ENCODE peak calls at places on chromosome 10, in nine cellular contexts. K is GM23338, P is SK-N-SH, U is MM.1S, E is neural progenitor cell, T is GM23248, D is HCT116, L is PC-3, B is hepatocyte. H is an unnamed sample.

GRCh38 chr10:67790534-67791408 is 47.2 kb downstream of the DNAJC12 start:
- DNase-seq in K (no peak), P (no peak), U (no peak), E (no peak), T (peak), D (peak), L (no peak), B (no peak), H (peak)

GRCh38 chr10:11578802-11579255 is 32.6 kb downstream of the USP6NL start:
- DNase-seq in K (no peak), P (no peak), U (no peak), E (no peak), T (no peak), D (no peak), L (no peak), B (no peak), H (no peak)

GRCh38 chr10:66349726-66350125 is 576.1 kb upstream of the LRRTM3 start:
- DNase-seq in K (no peak), P (no peak), U (no peak), E (no peak), T (no peak), D (no peak), L (peak), B (no peak), H (no peak)

GRCh38 chr10:73553316-73553715 is 37.8 kb downstream of the USP54 start:
- DNase-seq in K (peak), P (no peak), U (no peak), E (peak), T (no peak), D (no peak), L (no peak), B (no peak), H (no peak)

GRCh38 chr10:80429521-80429966 is 21.2 kb downstream of the PRXL2A start:
- DNase-seq in K (no peak), P (no peak), U (no peak), E (no peak), T (peak), D (peak), L (no peak), B (no peak), H (no peak)

GRCh38 chr10:130743751-130744191 is 567.8 kb downstream of the TCERG1L start:
- DNase-seq in K (no peak), P (no peak), U (no peak), E (no peak), T (no peak), D (no peak), L (no peak), B (no peak), H (no peak)

GRCh38 chr10:107230854-107231253 is 66.3 kb upstream of the SORCS1 start:
- DNase-seq in K (no peak), P (peak), U (no peak), E (no peak), T (no peak), D (no peak), L (no peak), B (no peak), H (no peak)

GRCh38 chr10:79374312-79375191 is 27.3 kb downstream of the PPIF start:
- DNase-seq in K (peak), P (peak), U (peak), E (peak), T (peak), D (peak), L (peak), B (peak), H (peak)

GRCh38 chr10:118732253-118733194 is 22.2 kb downstream of the CACUL1 start:
- DNase-seq in K (no peak), P (no peak), U (no peak), E (no peak), T (no peak), D (no peak), L (no peak), B (no peak), H (no peak)

DNA sequence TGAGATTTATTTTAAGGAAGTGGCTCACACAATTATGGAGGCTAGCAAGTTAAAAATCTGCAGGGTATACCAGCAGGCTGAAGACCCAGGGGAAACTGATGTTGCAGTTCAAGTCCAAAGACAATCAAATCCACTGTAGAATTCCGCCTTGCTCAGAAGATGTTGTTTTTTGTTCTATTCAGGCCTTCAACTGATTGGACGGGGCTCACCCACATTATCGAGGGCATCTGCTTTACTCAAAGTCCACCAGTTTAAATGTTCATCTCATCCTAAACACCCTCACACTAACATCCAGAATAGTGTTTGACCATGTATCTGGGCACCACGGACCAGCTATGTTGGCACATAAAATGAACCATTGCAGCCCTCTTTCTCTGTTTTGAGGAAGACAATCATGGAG is 211.2 kb upstream of the GPR26 start:
- DNase-seq in K (no peak), P (no peak), U (no peak), E (no peak), T (no peak), D (no peak), L (no peak), B (no peak), H (no peak)
- H3K4me2 ChIP-seq in K (no peak), P (no peak), U (no peak), E (no peak), T (no peak), D (no peak), L (no peak), B (no peak), H (no peak)

DNA sequence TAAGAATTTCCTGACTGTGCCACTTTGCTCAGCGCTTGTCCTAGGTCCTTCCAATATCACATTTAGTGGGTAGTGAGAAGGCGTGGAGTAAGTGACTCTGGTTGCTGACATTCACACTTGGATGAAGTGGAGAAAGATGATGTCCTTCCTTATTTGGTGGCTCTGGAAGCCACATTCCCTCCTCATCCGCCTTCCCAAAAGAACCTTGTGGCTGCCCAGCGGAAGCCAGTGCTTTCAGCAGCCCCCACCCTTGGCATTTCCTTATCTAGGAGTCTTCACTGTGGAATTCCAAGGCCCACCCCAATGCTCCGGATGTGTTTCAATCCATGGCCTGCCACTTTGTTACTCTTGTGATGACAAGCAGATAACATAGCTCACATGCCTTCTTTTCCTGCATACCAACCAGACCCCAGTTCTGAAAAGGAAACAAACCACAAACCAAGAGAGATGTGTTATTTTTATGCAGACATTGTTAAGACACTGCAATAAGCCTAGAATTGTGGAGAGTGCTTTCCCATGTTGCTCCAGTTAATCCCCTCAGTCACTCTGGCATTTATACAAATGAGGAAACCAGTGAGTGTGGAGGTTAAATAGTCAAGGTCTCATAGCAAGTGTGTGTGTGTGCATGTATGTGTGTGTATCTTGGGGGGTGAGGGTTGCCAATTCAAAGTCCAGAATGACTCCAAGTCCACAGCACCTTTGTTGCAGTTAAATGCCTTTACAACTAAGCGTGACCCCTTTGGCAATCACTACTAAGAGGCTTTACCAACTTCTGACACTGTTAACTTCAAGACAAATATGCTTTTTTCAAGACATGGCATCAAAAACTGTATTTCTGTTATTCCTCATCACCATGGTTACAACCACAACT is 10.3 kb upstream of the ANKRD1 start:
- DNase-seq in K (peak), P (no peak), U (no peak), E (peak), T (peak), D (no peak), L (peak), B (peak), H (no peak)
- TF ChIP-seq EZH2phosphoT487 in K (no peak), P (no peak), U (no peak), E (no peak), T (peak), D (no peak), L (no peak), B (no peak), H (no peak)

GRCh38 chr10:18312385-18313145 is 172.3 kb downstream of the CACNB2 start:
- DNase-seq in K (peak), P (peak), U (peak), E (peak), T (peak), D (peak), L (peak), B (peak), H (peak)
- H2AFZ ChIP-seq in K (no peak), P (no peak), U (peak), E (no peak), T (peak), D (peak), L (no peak), B (no peak), H (no peak)

DNA sequence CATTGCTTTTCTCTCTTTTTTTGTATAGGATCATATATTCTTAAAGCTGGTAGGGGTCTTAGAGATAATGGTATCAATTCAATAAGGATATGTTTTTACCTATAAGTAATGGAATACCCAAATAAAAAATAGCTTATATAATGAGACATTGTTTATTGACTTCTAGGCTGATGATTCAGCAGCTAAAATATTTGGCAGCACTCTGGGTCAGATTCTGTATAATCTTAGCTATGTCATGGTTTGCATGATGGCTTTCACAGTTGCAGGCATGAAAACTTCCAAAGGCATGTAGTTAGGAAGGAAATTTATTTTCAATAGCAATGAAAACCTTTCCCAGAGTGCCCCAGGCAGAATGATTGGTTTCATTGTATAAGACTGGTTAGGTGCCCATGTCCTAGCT is 32.1 kb upstream of the A1CF start:
- DNase-seq in K (no peak), P (no peak), U (no peak), E (no peak), T (peak), D (no peak), L (peak), B (no peak), H (no peak)
- H3K4me2 ChIP-seq in K (no peak), P (no peak), U (no peak), E (no peak), T (peak), D (no peak), L (peak), B (no peak), H (no peak)

DNA sequence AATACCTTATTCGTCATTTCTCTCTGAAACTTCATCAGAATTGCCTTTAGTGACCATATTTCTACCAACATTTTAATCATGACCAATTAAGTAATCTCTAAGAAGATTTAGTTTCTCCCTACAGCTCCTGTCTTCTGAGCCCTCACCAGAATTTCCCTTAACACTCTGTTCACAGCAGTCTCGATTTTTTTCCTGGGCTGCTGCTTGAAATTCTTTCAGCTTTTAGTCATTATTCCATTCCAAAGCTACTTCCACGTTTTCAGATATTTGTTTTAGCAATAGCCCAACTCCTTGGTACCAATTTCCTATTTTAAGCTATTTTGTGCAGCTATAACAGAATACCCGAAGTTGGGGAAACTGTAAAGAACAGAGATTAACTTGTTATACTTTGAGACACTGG is 192.4 kb upstream of the DKK1 start:
- DNase-seq in K (no peak), P (no peak), U (no peak), E (no peak), T (no peak), D (no peak), L (no peak), B (no peak), H (no peak)
- TF ChIP-seq EZH2phosphoT487 in K (no peak), P (no peak), U (no peak), E (no peak), T (no peak), D (no peak), L (no peak), B (no peak), H (no peak)

DNA sequence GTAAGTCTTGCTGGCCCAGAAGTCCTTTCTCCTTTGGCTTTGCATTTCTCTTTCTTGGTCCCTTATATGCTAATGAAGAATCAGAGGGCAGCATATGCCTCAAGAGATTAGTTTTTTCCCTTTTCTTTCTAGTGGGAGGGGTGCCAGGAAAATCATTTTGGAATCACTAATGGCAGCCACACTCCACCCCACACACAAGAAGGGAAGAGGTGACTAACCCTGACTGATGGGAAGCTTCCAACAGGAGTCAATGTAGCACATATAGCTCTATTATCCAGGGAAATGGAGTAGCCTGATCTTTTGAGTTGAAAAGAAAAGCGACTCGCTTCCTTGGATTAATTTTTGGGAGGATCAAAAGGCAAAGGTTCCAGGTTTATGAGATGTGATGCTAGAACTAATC is 225.3 kb downstream of the KIF20B start:
- DNase-seq in K (no peak), P (no peak), U (no peak), E (no peak), T (no peak), D (no peak), L (no peak), B (no peak), H (no peak)
- H2AFZ ChIP-seq in K (no peak), P (no peak), U (no peak), E (no peak), T (no peak), D (no peak), L (no peak), B (no peak), H (no peak)

GRCh38 chr10:77417359-77417758 is 220.2 kb downstream of the KCNMA1 start:
- DNase-seq in K (no peak), P (no peak), U (no peak), E (no peak), T (no peak), D (no peak), L (peak), B (no peak), H (no peak)

GRCh38 chr10:77417806-77418205 is 219.8 kb downstream of the KCNMA1 start:
- DNase-seq in K (no peak), P (no peak), U (no peak), E (no peak), T (no peak), D (no peak), L (no peak), B (no peak), H (no peak)

GRCh38 chr10:77413231-77413630 is 224.4 kb downstream of the KCNMA1 start:
- DNase-seq in K (no peak), P (no peak), U (no peak), E (no peak), T (no peak), D (no peak), L (no peak), B (no peak), H (no peak)

GRCh38 chr10:77416327-77417135 is 221.1 kb downstream of the KCNMA1 start:
- DNase-seq in K (no peak), P (no peak), U (no peak), E (no peak), T (peak), D (no peak), L (peak), B (no peak), H (no peak)

GRCh38 chr10:77415311-77415960 is 222.2 kb downstream of the KCNMA1 start:
- DNase-seq in K (no peak), P (no peak), U (no peak), E (no peak), T (peak), D (no peak), L (no peak), B (no peak), H (no peak)
- H3K4me2 ChIP-seq in K (no peak), P (peak), U (no peak), E (no peak), T (peak), D (no peak), L (peak), B (no peak), H (no peak)

GRCh38 chr10:110392121-110392859 is 87.6 kb upstream of the SMNDC1 start:
- DNase-seq in K (no peak), P (no peak), U (no peak), E (no peak), T (no peak), D (no peak), L (peak), B (no peak), H (no peak)
- TF ChIP-seq EZH2phosphoT487 in K (no peak), P (no peak), U (no peak), E (no peak), T (no peak), D (no peak), L (no peak), B (no peak), H (no peak)